ENCODE peak calls at places on chromosomes 4 and X, in eight cellular contexts. P, T, F, H, U, K, N and A are unnamed samples.

GRCh38 chr4:184907216-184907615 is 81.4 kb upstream of the ACSL1 start:
- DNase-seq in H (no peak), U (no peak), N (peak; percentile 11), T (no peak), K (no peak), F (peak; percentile 22), P (peak; percentile 31), A (no peak)

GRCh38 chrX:143296521-143296920 is 220.8 kb downstream of the SPANXN3 start:
- DNase-seq in K (no peak), H (no peak), P (no peak), F (no peak), T (no peak), U (no peak), N (no peak), A (no peak)

GRCh38 chrX:40471965-40472648 is 108.7 kb upstream of the ATP6AP2 start:
- DNase-seq in T (peak; percentile 29), P (peak; percentile 28), H (peak; percentile 72), N (peak; percentile 27), K (peak; percentile 68), U (peak; percentile 89), F (peak; percentile 25), A (no peak)

GRCh38 chr4:99841143-99841542 is 24.5 kb downstream of the DAPP1 start:
- DNase-seq in T (no peak), N (no peak), K (no peak), U (no peak), H (no peak), F (no peak), P (no peak), A (no peak)

GRCh38 chr4:52173470-52174055 is 122.5 kb downstream of the SPATA18 start:
- DNase-seq in K (no peak), N (no peak), P (no peak), H (no peak), T (no peak), F (peak; percentile 22), U (peak; percentile 78), A (no peak)

GRCh38 chrX:42496239-42496638 is 281.7 kb downstream of the PPP1R2C start:
- DNase-seq in H (no peak), F (no peak), P (no peak), N (no peak), U (no peak), K (no peak), T (no peak), A (no peak)

GRCh38 chr4:76197971-76198410 is 15.6 kb downstream of the SCARB2 start:
- DNase-seq in P (no peak), N (peak; percentile 37), T (no peak), F (peak; percentile 27), H (no peak), K (peak; percentile 85), U (peak; percentile 50), A (no peak)

GRCh38 chrX:86604620-86605019 is 456.4 kb downstream of the DACH2 start:
- DNase-seq in F (peak; percentile 51), K (no peak), U (no peak), H (no peak), T (no peak), P (no peak), N (no peak), A (no peak)

GRCh38 chr4:3784469-3785291 is 18.5 kb downstream of the ADRA2C start:
- DNase-seq in U (no peak), P (no peak), T (no peak), N (no peak), K (no peak), H (peak; percentile 78), F (no peak), A (no peak)

GRCh38 chrX:8731579-8732395 is at the start of gene ANOS1:
- DNase-seq in T (peak; percentile 56), N (no peak), U (no peak), K (peak; percentile 64), F (no peak), P (no peak), H (peak; percentile 49), A (no peak)

GRCh38 chr4:13704761-13705160 is 77.2 kb upstream of the BOD1L1 start:
- DNase-seq in T (no peak), H (no peak), K (no peak), N (no peak), F (peak; percentile 3), P (no peak), U (no peak), A (no peak)

GRCh38 chrX:134604701-134605271 is 53.5 kb downstream of the PLAC1 start:
- DNase-seq in N (no peak), K (no peak), P (no peak), U (peak; percentile 47), F (peak; percentile 86), H (no peak), T (peak; percentile 51), A (no peak)

GRCh38 chr4:112840619-112841018 is 203.7 kb downstream of the LARP7 start:
- DNase-seq in H (no peak), P (no peak), N (no peak), T (no peak), F (no peak), K (no peak), U (no peak), A (no peak)

GRCh38 chr4:13599159-13599558 is 28.4 kb downstream of the BOD1L1 start:
- DNase-seq in F (no peak), U (no peak), N (peak; percentile 12), P (no peak), T (no peak), K (no peak), H (no peak), A (no peak)

GRCh38 chr4:185909959-185910358 is 98.0 kb upstream of the SORBS2 start:
- DNase-seq in T (no peak), H (no peak), U (no peak), K (no peak), N (no peak), F (no peak), P (no peak), A (no peak)

GRCh38 chr4:168614316-168615057 is 117.6 kb downstream of the PALLD start:
- DNase-seq in K (no peak), U (peak; percentile 68), P (no peak), H (no peak), T (no peak), N (no peak), F (no peak), A (no peak)

GRCh38 chr4:101356928-101357327 is 9.6 kb upstream of the PPP3CA start:
- DNase-seq in H (peak; percentile 84), U (peak; percentile 96), T (peak; percentile 92), K (no peak), P (no peak), N (no peak), F (peak; percentile 86), A (no peak)

GRCh38 chr4:47315346-47315745 is 148.2 kb downstream of the COMMD8 start:
- DNase-seq in H (no peak), F (peak; percentile 67), P (no peak), K (no peak), N (no peak), U (peak; percentile 4), T (peak; percentile 59), A (no peak)

GRCh38 chrX:38151426-38151825 is 69.2 kb downstream of the SRPX start:
- DNase-seq in H (no peak), N (no peak), U (peak; percentile 78), F (no peak), P (no peak), K (no peak), T (no peak), A (no peak)

DNA sequence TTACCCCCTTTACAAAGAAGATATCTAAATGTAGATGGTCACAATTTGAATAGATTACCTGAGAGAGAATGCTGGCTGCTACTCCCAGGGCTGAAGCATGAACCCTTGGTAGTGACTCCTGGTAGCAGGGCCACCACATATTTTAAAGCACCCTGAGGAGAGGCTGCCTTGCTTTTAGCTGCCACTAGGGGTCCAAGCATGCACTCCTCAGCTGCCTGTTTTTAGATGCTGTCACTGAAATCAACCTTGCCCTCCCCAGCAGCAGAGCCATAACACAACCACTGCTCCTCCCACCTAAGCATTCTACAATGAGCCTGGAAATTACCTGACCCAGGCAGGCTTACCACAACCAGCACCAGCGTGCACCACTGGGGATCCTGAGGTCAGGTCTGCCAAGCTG is 850.9 kb downstream of the FAM133A start:
- DNase-seq in P (peak; percentile 0), K (no peak), N (peak; percentile 0), U (no peak), H (no peak), T (no peak), F (peak; percentile 10), A (no peak)
- TF ChIP-seq CTCF in P (no peak), K (no peak), N (no peak), U (no peak), H (no peak), T (no peak), F (peak; percentile 12), A (no peak)

GRCh38 chrX:129678176-129678880 is 23.6 kb upstream of the APLN start:
- DNase-seq in H (no peak), N (no peak), T (peak; percentile 81), F (peak; percentile 35), P (peak; percentile 13), U (peak; percentile 20), K (peak; percentile 71), A (no peak)
- TF ChIP-seq CTCF in H (no peak), N (no peak), T (peak; percentile 53), F (no peak), P (peak; percentile 1), U (no peak), K (no peak), A (peak; percentile 60)

DNA sequence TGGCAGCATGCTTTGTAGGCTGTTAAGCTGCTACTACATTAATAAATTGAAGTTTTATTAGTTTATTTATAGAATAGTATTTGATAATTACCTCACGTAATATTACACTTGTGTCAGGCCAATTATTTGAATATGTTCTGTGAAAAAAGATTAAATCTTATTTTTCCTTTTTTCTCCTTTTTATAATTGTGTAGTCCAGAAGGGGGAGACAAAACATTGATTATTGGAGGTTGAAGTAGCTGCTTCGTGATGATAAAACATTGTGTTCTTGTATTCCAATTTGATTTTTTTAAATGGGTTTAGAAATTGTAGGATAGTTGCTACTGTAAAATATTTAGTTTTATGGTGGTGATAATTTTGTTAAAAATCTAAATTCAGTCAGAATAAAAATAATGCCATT is 85.7 kb downstream of the DIAPH2 start:
- DNase-seq in N (peak; percentile 1), U (peak; percentile 20), H (no peak), F (peak; percentile 29), P (peak; percentile 3), T (peak; percentile 52), K (no peak), A (no peak)
- TF ChIP-seq CTCF in N (no peak), U (peak; percentile 53), H (peak; percentile 23), F (peak; percentile 50), P (no peak), T (peak; percentile 69), K (no peak), A (peak; percentile 21)

DNA sequence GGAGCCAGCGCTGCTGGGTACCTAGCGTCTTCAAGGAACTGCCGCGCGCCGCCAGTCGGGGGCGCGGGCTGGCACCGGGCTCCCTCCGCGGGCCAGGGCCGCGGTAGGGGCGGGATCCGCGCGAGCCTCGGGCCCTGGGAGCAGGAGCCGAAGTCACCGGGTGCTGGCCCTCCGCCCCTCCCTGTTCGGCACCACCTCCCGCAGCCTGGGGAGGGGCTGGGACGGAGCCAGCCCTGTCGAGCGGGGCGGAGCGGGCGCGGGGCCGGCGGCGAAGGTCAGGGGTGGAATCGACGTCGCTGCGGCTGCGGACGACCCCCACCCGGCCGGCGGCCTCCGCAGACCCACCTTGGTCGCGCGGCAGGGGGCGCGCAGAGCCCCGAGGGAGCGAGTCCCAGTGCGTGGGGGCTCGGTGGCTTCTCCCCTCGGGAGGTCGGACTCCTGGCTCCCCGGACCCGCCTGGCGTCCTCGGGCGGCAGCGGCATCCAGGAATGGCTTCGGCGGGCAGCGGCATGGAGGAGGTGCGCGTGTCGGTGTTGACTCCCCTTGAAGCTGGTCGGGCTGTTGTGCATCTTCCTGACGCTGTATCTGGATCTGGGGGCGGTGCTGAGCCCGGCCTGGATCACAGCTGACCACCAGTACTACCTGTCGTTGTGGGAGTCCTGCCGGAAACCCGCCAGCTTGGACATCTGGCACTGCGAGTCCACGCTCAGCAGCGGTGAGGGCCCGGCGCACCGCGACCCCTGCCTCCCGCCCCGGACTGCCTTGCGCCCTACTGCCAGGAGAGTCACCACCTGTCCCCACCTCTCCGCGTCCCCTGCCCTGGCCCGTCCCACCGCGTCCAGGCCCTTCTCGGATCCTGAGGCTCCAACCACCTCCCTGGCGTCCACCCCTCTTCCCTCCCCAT is 50.5 kb upstream of the FAM47C start:
- DNase-seq in K (no peak), N (no peak), P (no peak), H (no peak), F (no peak), T (no peak), U (no peak), A (no peak)
- TF ChIP-seq CTCF in K (no peak), N (no peak), P (no peak), H (no peak), F (no peak), T (no peak), U (no peak), A (no peak)